ENCODE peak calls at places on chromosomes 2 and 18, in five cellular contexts. Q is posterior cingulate gyrus; G is Jurkat, Clone E6-1; Y is head of caudate nucleus; J is HTR-8/SVneo. S is an unnamed sample.

GRCh38 chr2:50648031-50648430 is 383.9 kb downstream of the NRXN1 start:
- DNase-seq in J (no peak), Y (no peak), G (no peak), Q (no peak), S (no peak)

GRCh38 chr18:22230403-22231042 is 61.1 kb downstream of the GATA6 start:
- DNase-seq in Y (no peak), G (no peak), J (no peak), Q (no peak), S (no peak)

GRCh38 chr2:47513981-47514520 is 111.1 kb downstream of the MSH2 start:
- DNase-seq in G (no peak), Q (no peak), J (no peak), Y (no peak), S (no peak)

GRCh38 chr2:239960929-239961661 is 64.0 kb downstream of the NDUFA10 start:
- DNase-seq in Q (no peak), Y (no peak), G (peak), J (no peak), S (peak)

GRCh38 chr2:238505119-238505891 is 78.6 kb downstream of the ASB1 start:
- DNase-seq in G (no peak), Q (no peak), J (no peak), Y (no peak), S (no peak)

GRCh38 chr18:45255142-45255890 is 360.0 kb upstream of the SLC14A2 start:
- DNase-seq in Q (no peak), J (peak), Y (no peak), G (no peak), S (no peak)

GRCh38 chr2:127256381-127256780 is 36.3 kb upstream of the CYP27C1 start:
- DNase-seq in Q (no peak), J (no peak), G (peak), Y (no peak), S (no peak)

GRCh38 chr2:147846382-147847081 is 1.7 kb downstream of the ACVR2A start:
- DNase-seq in J (no peak), Y (no peak), Q (no peak), G (no peak), S (no peak)

GRCh38 chr2:80054339-80054675 is 250.2 kb downstream of the LRRTM1 start:
- DNase-seq in Y (no peak), J (peak), G (no peak), Q (no peak), S (no peak)

GRCh38 chr18:40094441-40094840 is 1860.6 kb upstream of the PIK3C3 start:
- DNase-seq in Q (no peak), G (no peak), Y (no peak), J (no peak), S (no peak)

GRCh38 chr2:32192418-32192817 is 26.8 kb downstream of the SLC30A6 start:
- DNase-seq in Y (no peak), G (no peak), J (no peak), Q (no peak), S (no peak)

GRCh38 chr2:41222593-41222992 is 770.7 kb upstream of the SLC8A1 start:
- DNase-seq in J (no peak), G (no peak), Y (no peak), Q (no peak), S (no peak)

GRCh38 chr18:70415823-70416488 is 127.1 kb downstream of the SOCS6 start:
- DNase-seq in Q (no peak), G (no peak), J (no peak), Y (no peak), S (no peak)

GRCh38 chr2:159516241-159516758 is 100.0 kb downstream of the BAZ2B start:
- DNase-seq in Y (no peak), G (no peak), J (peak), Q (no peak), S (peak)

GRCh38 chr2:162221064-162221463 is 22.2 kb downstream of the FAP start:
- DNase-seq in J (peak), Q (peak), Y (peak), G (peak), S (peak)

GRCh38 chr2:36403675-36404230 is 48.2 kb downstream of the CRIM1 start:
- DNase-seq in J (peak), Q (no peak), G (no peak), Y (no peak), S (peak)

GRCh38 chr2:17336458-17336857 is 181.8 kb downstream of the RAD51AP2 start:
- DNase-seq in G (no peak), Q (no peak), Y (no peak), J (no peak), S (no peak)

GRCh38 chr2:120218181-120218580 is 5.0 kb downstream of the TMEM185B start:
- DNase-seq in Y (peak), G (no peak), Q (no peak), J (no peak), S (no peak)

GRCh38 chr2:74524955-74525716 is 895 bp downstream of the DQX1 start:
- DNase-seq in Y (no peak), G (no peak), J (no peak), Q (no peak), S (no peak)

GRCh38 chr2:25586726-25587144 is 86.6 kb downstream of the DTNB start:
- DNase-seq in G (no peak), J (no peak), Y (no peak), Q (peak), S (no peak)

GRCh38 chr2:113127646-113128385 is 418 bp downstream of the IL1RN start:
- DNase-seq in G (no peak), Y (no peak), J (no peak), Q (no peak), S (no peak)

GRCh38 chr2:10223932-10224720 is 78.6 kb upstream of the HPCAL1 start:
- DNase-seq in Y (no peak), Q (no peak), G (no peak), J (no peak), S (no peak)